ENCODE peak calls at places on chromosomes 6 and 20, in ten cellular contexts. R is H1, K is astrocyte, I is HepG2, J is fibroblast of lung, T is neural progenitor cell, C is MM.1S, O is mammary epithelial cell, G is K562, H is HCT116. Z is an unnamed sample. For H3K36me3, the result is how much of the 10 kb centered on the place peaks cover.

GRCh38 chr6:53850527-53850926 is 55.7 kb downstream of the LRRC1 start:
- DNase-seq in O (no peak), K (no peak), T (no peak), R (no peak), H (no peak), G (no peak), C (no peak), I (no peak), J (no peak), Z (no peak)

GRCh38 chr6:122393339-122393896 is 6.0 kb upstream of the HSF2 start:
- DNase-seq in J (no peak), R (no peak), O (no peak), G (no peak), H (no peak), C (no peak), I (no peak), T (peak), K (no peak), Z (no peak)

GRCh38 chr20:35776513-35777101 is 4.8 kb downstream of the PHF20 start:
- DNase-seq in H (no peak), O (peak), T (no peak), G (no peak), C (no peak), R (no peak), I (no peak), K (peak), J (peak), Z (no peak)

GRCh38 chr6:160358225-160359119 is 10.3 kb downstream of the SLC22A3 start:
- DNase-seq in G (no peak), O (no peak), R (no peak), K (no peak), I (no peak), T (no peak), J (no peak), C (no peak), H (no peak), Z (no peak)

GRCh38 chr6:156804402-156804801 is 27.2 kb downstream of the ARID1B start:
- DNase-seq in K (no peak), H (no peak), R (no peak), T (no peak), O (no peak), I (no peak), C (no peak), G (no peak), J (no peak), Z (no peak)

GRCh38 chr20:64131406-64131805 is 24.0 kb upstream of the NPBWR2 start:
- DNase-seq in T (no peak), C (no peak), G (no peak), I (peak), R (no peak), K (no peak), O (peak), H (no peak), J (no peak), Z (no peak)

GRCh38 chr6:90080876-90081464 is 186.7 kb downstream of the GJA10 start:
- DNase-seq in K (no peak), R (no peak), J (no peak), H (no peak), T (no peak), C (no peak), G (no peak), O (no peak), I (no peak), Z (no peak)

GRCh38 chr6:75602164-75602896 is 650 bp downstream of the SENP6 start:
- DNase-seq in T (peak), O (peak), H (peak), J (peak), K (peak), I (no peak), R (no peak), G (peak), C (peak), Z (no peak)

GRCh38 chr6:118665011-118665410 is 13.6 kb upstream of the CEP85L start:
- DNase-seq in T (no peak), I (no peak), G (no peak), K (no peak), J (no peak), O (peak), R (no peak), H (no peak), C (no peak), Z (no peak)

GRCh38 chr6:120875900-120876299 is 458.4 kb downstream of the TBC1D32 start:
- DNase-seq in K (no peak), C (no peak), J (no peak), H (no peak), O (no peak), G (no peak), R (no peak), T (no peak), I (no peak), Z (no peak)

GRCh38 chr20:51272392-51272791 is 249.5 kb upstream of the KCNG1 start:
- DNase-seq in O (no peak), I (no peak), G (no peak), R (no peak), C (no peak), T (no peak), J (peak), H (no peak), K (peak), Z (no peak)

GRCh38 chr6:93327857-93328256 is 91.5 kb downstream of the EPHA7 start:
- DNase-seq in T (no peak), R (no peak), O (no peak), G (no peak), C (no peak), I (no peak), K (no peak), J (no peak), H (no peak), Z (no peak)

GRCh38 chr6:3522561-3523287 is 65.9 kb upstream of the SLC22A23 start:
- DNase-seq in G (no peak), I (no peak), C (no peak), R (no peak), O (peak), T (no peak), J (peak), H (no peak), K (peak), Z (no peak)

GRCh38 chr6:110951986-110952794 is 6.3 kb upstream of the GTF3C6 start:
- DNase-seq in H (no peak), T (no peak), R (no peak), I (peak), C (no peak), O (peak), K (peak), G (no peak), J (peak), Z (peak)

GRCh38 chr6:49151461-49151860 is 311.6 kb downstream of the MMUT start:
- DNase-seq in K (no peak), H (no peak), C (no peak), O (no peak), I (no peak), J (no peak), T (no peak), R (no peak), G (no peak), Z (no peak)

GRCh38 chr6:157462956-157463742 is 82.2 kb downstream of the ZDHHC14 start:
- DNase-seq in C (no peak), K (no peak), I (no peak), T (no peak), O (no peak), R (no peak), J (no peak), G (no peak), H (no peak), Z (no peak)

GRCh38 chr6:128713461-128713860 is 169.5 kb upstream of the LAMA2 start:
- DNase-seq in R (no peak), H (no peak), K (peak), C (no peak), T (no peak), J (peak), G (no peak), O (no peak), I (no peak), Z (no peak)

DNA sequence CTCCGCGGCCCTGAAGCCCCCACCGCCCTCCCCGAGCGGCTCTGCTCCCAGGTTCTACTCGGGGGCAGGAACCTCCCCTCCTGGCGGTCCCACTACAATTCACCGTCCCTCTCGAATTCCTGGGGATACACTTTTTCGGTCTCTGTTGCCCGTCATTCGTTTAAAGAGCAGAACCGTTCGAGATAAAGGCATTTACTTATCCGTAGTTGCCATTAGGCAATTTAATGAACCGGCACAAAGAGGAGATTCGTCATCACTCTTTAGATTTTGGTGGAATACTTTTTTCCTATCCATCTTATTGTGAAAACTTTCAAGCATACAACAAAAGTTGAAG is 1.1 kb upstream of the CD24 start:
- DNase-seq in I (no peak), R (no peak), T (peak), O (peak), H (no peak), G (no peak), K (peak), J (peak), C (no peak), Z (no peak)
- TF ChIP-seq EZH2 in I (no peak), R (no peak), T (no peak), O (no peak), H (no peak), G (no peak), K (no peak), J (no peak), C (no peak), Z (no peak)

GRCh38 chr20:34285450-34285849 is 17.7 kb downstream of the AHCY start:
- DNase-seq in K (no peak), J (no peak), H (no peak), T (no peak), I (no peak), R (no peak), O (no peak), G (no peak), C (no peak), Z (no peak)

GRCh38 chr20:34283844-34284243 is 19.3 kb downstream of the AHCY start:
- DNase-seq in R (no peak), J (no peak), T (no peak), G (no peak), C (no peak), H (no peak), O (no peak), I (no peak), K (no peak), Z (no peak)

DNA sequence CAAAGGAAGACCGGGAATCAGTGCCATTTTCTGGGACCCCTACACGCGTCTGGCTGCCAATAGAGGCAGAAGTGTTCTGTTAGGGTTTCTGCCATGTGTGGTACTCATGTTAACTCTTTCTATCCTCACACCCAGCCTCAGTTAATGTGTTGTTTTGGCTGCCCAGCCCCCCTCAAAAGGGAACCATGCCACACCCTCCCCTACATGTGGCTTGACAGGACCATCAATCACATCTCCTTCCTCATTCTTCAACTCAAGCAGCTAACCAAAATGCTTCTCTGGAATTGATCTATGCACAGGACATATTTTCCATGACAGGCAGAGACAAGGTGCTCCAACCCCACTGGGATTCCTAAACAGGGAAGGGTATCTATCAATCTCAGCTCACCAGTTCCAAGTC is 22.0 kb downstream of the AHCY start:
- DNase-seq in G (no peak), J (no peak), K (no peak), C (no peak), T (no peak), R (no peak), I (no peak), H (no peak), O (no peak), Z (no peak)
- H3K36me3 ChIP-seq in G (half or more), J (under half), K (under half), C (under half), T (under half), R (half or more), I (half or more), H (half or more), O (under half), Z (half or more)

GRCh38 chr20:11350126-11351005 is 567.3 kb upstream of the BTBD3 start:
- DNase-seq in G (no peak), H (no peak), C (no peak), O (peak), T (no peak), R (no peak), K (peak), J (peak), I (no peak), Z (peak)
- H3K9ac ChIP-seq in G (no peak), H (no peak), C (no peak), O (no peak), T (no peak), R (no peak), K (no peak), J (no peak), I (no peak), Z (peak)

DNA sequence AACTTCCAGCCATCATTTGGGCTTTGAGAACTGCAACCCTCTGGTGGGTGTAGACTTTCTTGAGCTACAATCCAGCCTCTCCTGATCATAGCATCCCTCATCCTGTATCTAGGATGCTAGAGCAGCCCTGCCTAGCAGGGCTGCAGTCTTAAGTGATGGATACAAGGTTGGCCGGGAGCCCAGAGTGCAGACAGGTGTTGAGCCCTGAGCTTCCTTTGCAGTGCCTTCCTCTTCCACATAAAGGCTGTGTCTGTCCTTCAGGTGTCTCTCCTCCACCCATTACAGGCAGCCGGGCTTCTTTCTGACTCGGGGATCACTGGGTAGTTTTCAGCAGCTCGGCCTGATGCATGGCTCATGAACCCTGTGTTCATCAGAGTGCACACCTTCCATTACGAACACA is 424.4 kb downstream of the PREX1 start:
- DNase-seq in R (no peak), H (no peak), I (no peak), C (no peak), K (no peak), G (no peak), T (no peak), O (no peak), J (no peak), Z (no peak)
- TF ChIP-seq EZH2 in R (no peak), H (no peak), I (no peak), C (no peak), K (no peak), G (no peak), T (no peak), O (no peak), J (no peak), Z (no peak)

DNA sequence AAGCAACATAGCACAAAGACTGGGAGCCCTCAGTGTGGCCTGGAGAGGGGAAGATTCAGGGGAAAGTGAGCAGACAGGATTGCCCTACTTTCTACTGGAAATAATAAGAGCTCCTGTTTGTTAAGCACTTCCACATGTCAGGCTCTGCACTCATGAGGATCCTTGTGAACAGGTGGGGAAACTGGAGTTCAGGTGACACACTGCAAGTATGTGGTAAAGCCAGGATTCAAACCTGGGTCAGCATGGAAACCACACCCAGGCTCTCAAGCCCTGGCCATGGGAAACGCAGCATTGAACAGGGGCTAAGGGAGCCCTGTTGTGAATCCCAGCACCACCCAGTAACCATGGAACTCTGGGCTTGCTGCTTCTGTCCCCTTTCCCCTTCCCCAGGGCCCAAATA is 42.8 kb upstream of the ID1 start:
- DNase-seq in H (peak), J (no peak), K (no peak), R (no peak), I (no peak), O (no peak), T (no peak), C (no peak), G (no peak), Z (no peak)
- H3K36me3 ChIP-seq in H (under half), J (under half), K (under half), R (under half), I (half or more), O (under half), T (under half), C (under half), G (half or more), Z (under half)

DNA sequence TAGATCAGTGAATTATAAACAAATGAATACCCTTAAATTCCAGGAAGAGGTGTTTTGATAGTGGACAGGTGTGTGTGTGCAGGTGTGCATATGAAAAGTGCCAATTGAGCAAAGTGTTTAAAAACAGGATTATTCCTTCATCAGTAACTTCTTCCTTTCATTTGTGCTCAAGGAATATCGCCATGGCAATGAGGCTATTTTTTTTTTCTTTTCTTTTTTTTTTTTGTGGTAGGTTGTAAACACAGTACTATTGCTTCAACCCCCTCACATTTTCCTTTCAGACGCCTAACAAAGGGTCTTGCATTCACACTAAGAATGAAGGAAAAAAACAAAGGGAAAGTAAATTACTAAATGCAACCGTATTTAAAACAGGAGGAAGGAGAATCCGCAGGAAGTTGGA is 2.0 kb upstream of the HSPA1B start:
- DNase-seq in C (no peak), K (no peak), T (no peak), J (no peak), O (no peak), R (no peak), I (no peak), H (no peak), G (no peak), Z (no peak)
- H3K9ac ChIP-seq in C (no peak), K (no peak), T (no peak), J (no peak), O (peak), R (no peak), I (no peak), H (peak), G (peak), Z (peak)

DNA sequence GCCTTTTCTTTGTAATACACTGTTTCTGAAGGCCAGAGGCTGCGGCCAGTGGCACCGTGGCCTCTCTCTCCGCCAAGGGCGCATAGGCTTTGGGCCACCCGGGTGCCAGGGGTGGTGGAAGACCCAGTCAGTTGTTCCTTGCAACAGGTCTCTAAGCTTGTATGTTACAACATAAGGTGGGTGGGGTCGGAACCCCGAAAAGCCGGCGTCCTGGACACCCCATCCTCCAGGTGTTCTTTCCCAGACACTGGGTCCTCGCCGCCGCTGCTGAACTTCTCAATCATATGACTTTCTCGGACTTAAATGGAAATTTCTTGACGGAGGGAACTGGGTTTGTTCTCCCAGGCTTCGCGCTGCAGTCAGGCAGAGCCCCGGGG is 1.0 kb upstream of the KCNQ5 start:
- DNase-seq in O (no peak), T (peak), G (no peak), J (no peak), I (no peak), R (no peak), C (no peak), K (no peak), H (no peak), Z (no peak)
- TF ChIP-seq EZH2 in O (no peak), T (no peak), G (no peak), J (no peak), I (no peak), R (no peak), C (no peak), K (no peak), H (no peak), Z (no peak)

DNA sequence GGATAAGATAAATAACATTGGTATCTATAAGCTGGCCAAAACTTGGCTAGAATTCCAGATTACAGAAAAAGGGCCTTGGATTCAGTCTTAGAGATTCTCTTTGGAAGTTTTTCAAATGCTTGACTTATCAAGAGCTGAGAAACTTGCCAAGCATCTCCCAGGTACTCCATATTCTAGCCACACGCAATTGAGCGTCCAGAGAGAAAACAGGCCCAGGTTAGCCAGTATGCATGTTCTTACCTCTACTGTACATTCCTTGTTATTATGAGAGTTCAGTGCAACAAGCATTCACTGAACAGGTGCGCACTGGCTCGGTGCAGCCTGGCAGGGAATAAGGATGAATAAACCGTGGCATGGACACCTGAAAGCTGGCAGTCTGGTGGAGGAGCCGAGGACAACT is 13.7 kb downstream of the CRNKL1 start:
- DNase-seq in K (no peak), G (no peak), H (no peak), C (no peak), J (no peak), I (no peak), T (no peak), R (no peak), O (no peak), Z (no peak)
- H3K36me3 ChIP-seq in K (half or more), G (half or more), H (under half), C (under half), J (under half), I (half or more), T (under half), R (half or more), O (under half), Z (under half)